ENCODE peak calls at places on chromosomes 5 and 9, in eight cellular contexts. A, O, G, Y, D, B, S and V are unnamed samples. For H3K4me1, the result is how much of the 10 kb centered on the place peaks cover.

GRCh38 chr5:74464512-74465209 is 175.9 kb downstream of the ENC1 start:
- DNase-seq in A (no peak), O (no peak), G (peak), Y (no peak), D (no peak), B (no peak), S (no peak), V (no peak)

GRCh38 chr5:122877518-122877917 is 32.1 kb downstream of the SNX24 start:
- DNase-seq in A (no peak), O (no peak), G (no peak), Y (no peak), D (no peak), B (no peak), S (no peak), V (no peak)

GRCh38 chr9:34413229-34413852 is 36.6 kb upstream of the MYORG start:
- DNase-seq in A (no peak), O (peak), G (peak), Y (no peak), D (peak), B (no peak), S (no peak), V (no peak)

GRCh38 chr9:136270173-136270710 is 24.6 kb upstream of the QSOX2 start:
- DNase-seq in A (no peak), O (no peak), G (no peak), Y (no peak), D (no peak), B (no peak), S (no peak), V (no peak)

GRCh38 chr9:125632321-125633115 is 74.5 kb downstream of the MAPKAP1 start:
- DNase-seq in A (no peak), O (no peak), G (peak), Y (no peak), D (no peak), B (no peak), S (no peak), V (no peak)

GRCh38 chr5:110790673-110791072 is 51.9 kb downstream of the SLC25A46 start:
- DNase-seq in A (no peak), O (no peak), G (peak), Y (no peak), D (no peak), B (no peak), S (no peak), V (no peak)

GRCh38 chr9:85723220-85723619 is 18.5 kb downstream of the AGTPBP1 start:
- DNase-seq in A (no peak), O (no peak), G (no peak), Y (no peak), D (no peak), B (no peak), S (no peak), V (no peak)

GRCh38 chr9:86669442-86669841 is 277.9 kb downstream of the GAS1 start:
- DNase-seq in A (no peak), O (no peak), G (no peak), Y (no peak), D (no peak), B (no peak), S (no peak), V (no peak)

GRCh38 chr5:131997026-131997726 is 14.3 kb downstream of the ACSL6 start:
- DNase-seq in A (no peak), O (no peak), G (no peak), Y (no peak), D (no peak), B (no peak), S (no peak), V (no peak)

GRCh38 chr5:14775857-14776256 is 95.7 kb downstream of the ANKH start:
- DNase-seq in A (no peak), O (no peak), G (peak), Y (no peak), D (peak), B (no peak), S (peak), V (no peak)

GRCh38 chr5:400282-401215 is 42.4 kb upstream of the EXOC3 start:
- DNase-seq in A (no peak), O (no peak), G (peak), Y (peak), D (no peak), B (no peak), S (no peak), V (no peak)

GRCh38 chr5:141825836-141826560 is 52.2 kb downstream of the PCDH1 start:
- DNase-seq in A (no peak), O (peak), G (no peak), Y (no peak), D (no peak), B (no peak), S (no peak), V (no peak)

GRCh38 chr9:137069508-137070071 is 767 bp downstream of the SAPCD2 start:
- DNase-seq in A (no peak), O (no peak), G (no peak), Y (peak), D (peak), B (no peak), S (peak), V (no peak)

GRCh38 chr5:39717186-39717897 is 292.6 kb upstream of the DAB2 start:
- DNase-seq in A (no peak), O (no peak), G (peak), Y (no peak), D (no peak), B (no peak), S (no peak), V (no peak)

GRCh38 chr5:174177531-174177930 is 132.0 kb downstream of the NSG2 start:
- DNase-seq in A (no peak), O (no peak), G (no peak), Y (no peak), D (no peak), B (no peak), S (no peak), V (no peak)

GRCh38 chr5:74034738-74035137 is 408.7 kb downstream of the ARHGEF28 start:
- DNase-seq in A (no peak), O (no peak), G (peak), Y (no peak), D (no peak), B (no peak), S (no peak), V (no peak)

GRCh38 chr5:59193616-59194319 is 610.9 kb downstream of the RAB3C start:
- DNase-seq in A (no peak), O (peak), G (peak), Y (no peak), D (no peak), B (peak), S (peak), V (no peak)

GRCh38 chr5:139670369-139671095 is 22.4 kb downstream of the CXXC5 start:
- DNase-seq in A (no peak), O (peak), G (no peak), Y (no peak), D (peak), B (no peak), S (peak), V (no peak)

GRCh38 chr5:165914462-165914861 is 2377.0 kb upstream of the WWC1 start:
- DNase-seq in A (no peak), O (no peak), G (no peak), Y (no peak), D (no peak), B (no peak), S (no peak), V (no peak)

GRCh38 chr9:34501889-34502425 is 20.8 kb downstream of the ENHO start:
- DNase-seq in A (no peak), O (no peak), G (peak), Y (no peak), D (peak), B (peak), S (peak), V (peak)

GRCh38 chr5:51892680-51893079 is 509.4 kb downstream of the ISL1 start:
- DNase-seq in A (no peak), O (no peak), G (no peak), Y (no peak), D (no peak), B (no peak), S (no peak), V (no peak)

GRCh38 chr5:151123897-151124751 is 33.5 kb downstream of the ANXA6 start:
- DNase-seq in A (no peak), O (peak), G (peak), Y (no peak), D (peak), B (peak), S (peak), V (peak)

GRCh38 chr5:63049935-63050334 is 471.3 kb downstream of the LRRC70 start:
- DNase-seq in A (no peak), O (no peak), G (no peak), Y (no peak), D (no peak), B (no peak), S (no peak), V (no peak)

GRCh38 chr9:7811679-7812078 is 12.1 kb upstream of the DMAC1 start:
- DNase-seq in A (no peak), O (no peak), G (no peak), Y (no peak), D (no peak), B (no peak), S (no peak), V (no peak)

GRCh38 chr5:149737355-149737754 is 7.2 kb downstream of the PPARGC1B start:
- DNase-seq in A (no peak), O (no peak), G (no peak), Y (no peak), D (no peak), B (no peak), S (no peak), V (no peak)

GRCh38 chr5:138632900-138633489 is 57.8 kb upstream of the HSPA9 start:
- DNase-seq in A (peak), O (peak), G (peak), Y (peak), D (peak), B (peak), S (peak), V (peak)

GRCh38 chr5:179343902-179344300 is 1.4 kb downstream of the ADAMTS2 start:
- DNase-seq in A (no peak), O (peak), G (peak), Y (no peak), D (peak), B (no peak), S (no peak), V (no peak)

GRCh38 chr5:113273949-113274348 is 160.8 kb downstream of the TSSK1B start:
- DNase-seq in A (no peak), O (no peak), G (no peak), Y (no peak), D (no peak), B (no peak), S (no peak), V (no peak)

GRCh38 chr5:113269023-113269997 is 165.5 kb downstream of the TSSK1B start:
- DNase-seq in A (no peak), O (no peak), G (no peak), Y (no peak), D (no peak), B (no peak), S (no peak), V (no peak)

GRCh38 chr5:113271015-113271414 is 163.8 kb downstream of the TSSK1B start:
- DNase-seq in A (no peak), O (no peak), G (peak), Y (no peak), D (no peak), B (no peak), S (no peak), V (no peak)

GRCh38 chr5:113270081-113270480 is 164.7 kb downstream of the TSSK1B start:
- DNase-seq in A (no peak), O (no peak), G (no peak), Y (no peak), D (no peak), B (no peak), S (no peak), V (no peak)

GRCh38 chr5:113271753-113272454 is 162.9 kb downstream of the TSSK1B start:
- DNase-seq in A (no peak), O (no peak), G (no peak), Y (no peak), D (no peak), B (no peak), S (no peak), V (no peak)
- H3K4me1 ChIP-seq in A (under half), O (under half), G (under half), Y (half or more), D (under half), B (under half), S (under half), V (under half)

GRCh38 chr5:159207616-159208507 is 1.5 kb downstream of the RNF145 start:
- DNase-seq in A (peak), O (peak), G (peak), Y (peak), D (peak), B (peak), S (peak), V (peak)
- TF ChIP-seq POLR2A in A (no peak), O (peak), G (peak), Y (no peak), D (peak), B (no peak), S (peak), V (peak)

DNA sequence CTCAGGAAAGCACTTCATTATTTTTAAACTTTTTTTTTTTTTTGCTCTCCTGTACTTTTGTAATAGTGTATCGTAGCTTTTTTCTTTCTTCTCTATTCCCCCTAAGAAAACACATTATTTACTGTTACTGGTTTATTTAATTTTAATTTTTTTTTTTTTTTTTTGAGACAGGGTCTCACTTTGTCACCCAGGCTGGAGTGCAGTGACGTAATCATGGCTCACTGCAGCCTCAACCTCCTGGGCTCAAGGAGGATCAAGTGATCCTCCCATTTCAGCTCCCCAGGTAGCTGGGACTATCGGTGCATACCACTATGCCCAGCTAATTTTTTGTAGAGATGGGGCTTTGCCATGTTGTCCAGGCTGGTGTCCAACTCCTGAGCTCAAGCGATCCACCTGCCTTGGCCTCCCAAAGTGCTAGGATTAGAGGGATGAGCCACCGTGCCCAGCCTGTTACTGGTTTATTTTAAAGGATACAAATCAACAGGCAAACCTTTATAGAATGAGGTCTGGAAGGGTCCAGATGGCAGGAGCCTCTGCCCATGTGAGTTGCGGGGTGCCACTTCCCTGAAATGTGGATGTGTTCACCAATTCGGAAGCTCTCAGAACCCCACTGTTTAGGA is 49.0 kb upstream of the TNFSF15 start:
- DNase-seq in A (no peak), O (no peak), G (no peak), Y (no peak), D (no peak), B (no peak), S (no peak), V (no peak)
- H3K4me1 ChIP-seq in A (under half), O (under half), G (under half), Y (under half), D (under half), B (under half), S (under half), V (under half)

GRCh38 chr9:2016411-2017208 is 1.5 kb downstream of the SMARCA2 start:
- DNase-seq in A (no peak), O (peak), G (peak), Y (peak), D (peak), B (peak), S (peak), V (peak)
- TF ChIP-seq POLR2A in A (no peak), O (no peak), G (no peak), Y (peak), D (peak), B (no peak), S (peak), V (peak)

GRCh38 chr9:127783644-127784043 is 2.2 kb upstream of the CDK9 start:
- DNase-seq in A (no peak), O (no peak), G (no peak), Y (no peak), D (no peak), B (no peak), S (no peak), V (no peak)
- H3K4me1 ChIP-seq in A (under half), O (under half), G (under half), Y (half or more), D (under half), B (under half), S (under half), V (under half)

DNA sequence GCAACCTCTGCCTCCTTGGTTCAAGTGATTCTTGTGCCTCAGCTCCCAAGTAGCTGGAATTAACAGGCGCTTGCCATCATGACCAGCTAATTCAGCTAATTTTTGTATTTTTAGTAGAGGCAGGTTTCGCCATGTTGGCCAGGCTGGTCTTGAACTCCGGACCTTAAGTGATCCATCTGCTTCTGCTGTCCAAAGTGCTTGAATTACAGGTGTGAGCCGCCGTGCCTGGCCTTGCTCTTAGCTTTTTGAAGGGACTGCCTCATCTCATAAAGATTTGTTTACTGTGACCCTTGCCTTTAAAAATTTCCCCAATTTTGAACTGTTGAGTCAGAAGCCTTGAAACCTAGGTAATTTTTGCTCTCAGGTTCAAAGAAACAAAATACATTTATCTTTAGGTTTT is 17.3 kb downstream of the GPBP1 start:
- DNase-seq in A (no peak), O (no peak), G (no peak), Y (no peak), D (no peak), B (no peak), S (no peak), V (no peak)
- TF ChIP-seq POLR2A in A (no peak), O (no peak), G (no peak), Y (no peak), D (no peak), B (no peak), S (no peak), V (no peak)

DNA sequence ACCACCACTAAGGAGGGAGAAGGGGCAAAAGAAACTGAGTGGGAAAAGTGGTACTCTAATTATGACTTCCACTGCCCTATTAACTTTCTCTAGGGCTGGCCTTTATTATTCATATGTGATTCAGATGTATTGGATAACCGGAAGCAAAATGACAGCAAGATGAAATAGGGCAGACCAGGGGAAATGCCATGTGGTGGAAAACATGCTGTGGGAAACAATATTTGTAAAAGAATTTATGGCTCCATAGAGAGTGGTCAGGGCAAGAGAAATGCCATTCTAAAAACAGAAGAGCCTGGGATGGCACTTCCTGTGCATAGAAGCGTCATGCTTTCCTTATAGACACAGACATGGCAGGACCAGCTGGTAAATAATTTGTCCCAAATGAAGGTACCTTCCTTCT is 67.7 kb downstream of the MEGF10 start:
- DNase-seq in A (no peak), O (no peak), G (no peak), Y (no peak), D (no peak), B (no peak), S (no peak), V (no peak)
- H3K4me1 ChIP-seq in A (under half), O (under half), G (under half), Y (under half), D (under half), B (under half), S (under half), V (under half)

DNA sequence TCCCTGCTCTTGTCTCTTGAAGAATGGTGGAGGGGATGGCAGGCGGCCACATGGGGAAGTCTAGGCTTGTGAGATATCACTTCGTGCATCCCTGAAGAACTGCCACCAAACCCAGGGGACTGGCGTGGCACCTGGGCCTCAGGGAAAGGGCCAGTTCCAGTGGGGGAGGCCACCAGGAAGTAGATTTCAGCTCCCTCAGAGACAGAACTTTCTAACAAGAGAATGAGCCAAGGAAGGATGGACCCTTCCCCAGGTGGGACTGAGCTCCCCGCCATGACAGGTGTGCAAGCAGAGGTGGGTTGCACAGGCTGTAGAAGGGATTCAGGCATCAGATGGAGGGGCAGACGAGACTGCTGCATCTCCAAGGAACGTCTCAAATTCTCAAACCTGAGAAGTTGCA is 193.9 kb downstream of the GABBR2 start:
- DNase-seq in A (no peak), O (no peak), G (no peak), Y (no peak), D (no peak), B (no peak), S (no peak), V (no peak)
- TF ChIP-seq POLR2A in A (no peak), O (no peak), G (no peak), Y (no peak), D (no peak), B (no peak), S (no peak), V (no peak)

GRCh38 chr9:38025166-38025565 is 43.9 kb downstream of the SHB start:
- DNase-seq in A (no peak), O (no peak), G (no peak), Y (no peak), D (no peak), B (no peak), S (no peak), V (no peak)
- H3K4me1 ChIP-seq in A (half or more), O (half or more), G (half or more), Y (half or more), D (under half), B (under half), S (under half), V (half or more)